ENCODE peak calls at places on chromosomes 6 and 20, in five cellular contexts. One of them, this sample, is unnamed.

GRCh38 chr6:32439708-32440214 is at the start of gene HLA-DRA:
- DNase-seq in GM12878: peak
- DNase-seq in H1: peak
- DNase-seq in K562: peak
- DNase-seq in HepG2: peak
- DNase-seq in this sample: peak

GRCh38 chr6:149233056-149233715 is 84.3 kb upstream of the TAB2 start:
- DNase-seq in GM12878: no peak
- DNase-seq in H1: no peak
- DNase-seq in K562: peak
- DNase-seq in HepG2: peak
- DNase-seq in this sample: no peak

GRCh38 chr6:13119549-13119948 is 208.8 kb downstream of the TBC1D7 start:
- DNase-seq in GM12878: no peak
- DNase-seq in H1: no peak
- DNase-seq in K562: no peak
- DNase-seq in HepG2: no peak
- DNase-seq in this sample: no peak

GRCh38 chr6:13472099-13472498 is 15.3 kb downstream of the GFOD1 start:
- DNase-seq in GM12878: no peak
- DNase-seq in H1: no peak
- DNase-seq in K562: no peak
- DNase-seq in HepG2: no peak
- DNase-seq in this sample: no peak

GRCh38 chr20:57618091-57618765 is 2.0 kb downstream of the ZBP1 start:
- DNase-seq in GM12878: no peak
- DNase-seq in H1: peak
- DNase-seq in K562: no peak
- DNase-seq in HepG2: no peak
- DNase-seq in this sample: no peak

GRCh38 chr6:20033697-20034407 is 178.4 kb downstream of the MBOAT1 start:
- DNase-seq in GM12878: no peak
- DNase-seq in H1: no peak
- DNase-seq in K562: no peak
- DNase-seq in HepG2: no peak
- DNase-seq in this sample: no peak

GRCh38 chr6:53437557-53438202 is 88.9 kb upstream of the ELOVL5 start:
- DNase-seq in GM12878: peak
- DNase-seq in H1: no peak
- DNase-seq in K562: peak
- DNase-seq in HepG2: peak
- DNase-seq in this sample: peak

GRCh38 chr6:31328355-31328960 is 28.5 kb downstream of the HLA-B start:
- DNase-seq in GM12878: no peak
- DNase-seq in H1: no peak
- DNase-seq in K562: no peak
- DNase-seq in HepG2: no peak
- DNase-seq in this sample: peak

GRCh38 chr6:40328376-40328987 is 258.7 kb downstream of the LRFN2 start:
- DNase-seq in GM12878: no peak
- DNase-seq in H1: peak
- DNase-seq in K562: peak
- DNase-seq in HepG2: no peak
- DNase-seq in this sample: peak

GRCh38 chr6:160092602-160093001 is 29.0 kb upstream of the SLC22A1 start:
- DNase-seq in GM12878: no peak
- DNase-seq in H1: no peak
- DNase-seq in K562: no peak
- DNase-seq in HepG2: no peak
- DNase-seq in this sample: no peak

GRCh38 chr6:133837801-133838349 is 51.0 kb upstream of the TCF21 start:
- DNase-seq in GM12878: no peak
- DNase-seq in H1: peak
- DNase-seq in K562: peak
- DNase-seq in HepG2: peak
- DNase-seq in this sample: peak

GRCh38 chr6:38015341-38015740 is 195.8 kb downstream of the ZFAND3 start:
- DNase-seq in GM12878: no peak
- DNase-seq in H1: no peak
- DNase-seq in K562: no peak
- DNase-seq in HepG2: no peak
- DNase-seq in this sample: no peak

GRCh38 chr20:5539656-5540055 is 210.5 kb upstream of the SHLD1 start:
- DNase-seq in GM12878: no peak
- DNase-seq in H1: no peak
- DNase-seq in K562: no peak
- DNase-seq in HepG2: no peak
- DNase-seq in this sample: no peak

GRCh38 chr20:11810316-11811130 is 107.2 kb upstream of the BTBD3 start:
- DNase-seq in GM12878: no peak
- DNase-seq in H1: no peak
- DNase-seq in K562: no peak
- DNase-seq in HepG2: no peak
- DNase-seq in this sample: no peak

GRCh38 chr6:143536461-143536865 is 24.9 kb upstream of the FUCA2 start:
- DNase-seq in GM12878: no peak
- DNase-seq in H1: peak
- DNase-seq in K562: no peak
- DNase-seq in HepG2: no peak
- DNase-seq in this sample: peak

GRCh38 chr6:111663692-111664564 is 58.2 kb upstream of the TRAF3IP2 start:
- DNase-seq in GM12878: no peak
- DNase-seq in H1: peak
- DNase-seq in K562: peak
- DNase-seq in HepG2: no peak
- DNase-seq in this sample: peak

GRCh38 chr20:61799928-61800327 is 265.8 kb downstream of the TAF4 start:
- DNase-seq in GM12878: no peak
- DNase-seq in H1: no peak
- DNase-seq in K562: no peak
- DNase-seq in HepG2: no peak
- DNase-seq in this sample: no peak

GRCh38 chr20:62618622-62619529 is 23.4 kb upstream of the SLCO4A1 start:
- DNase-seq in GM12878: no peak
- DNase-seq in H1: no peak
- DNase-seq in K562: no peak
- DNase-seq in HepG2: no peak
- DNase-seq in this sample: peak

GRCh38 chr6:158801655-158802294 is 17.4 kb downstream of the EZR start:
- DNase-seq in GM12878: no peak
- DNase-seq in H1: no peak
- DNase-seq in K562: no peak
- DNase-seq in HepG2: no peak
- DNase-seq in this sample: no peak

GRCh38 chr6:15551798-15552197 is 111.0 kb downstream of the DTNBP1 start:
- DNase-seq in GM12878: no peak
- DNase-seq in H1: no peak
- DNase-seq in K562: no peak
- DNase-seq in HepG2: no peak
- DNase-seq in this sample: no peak

GRCh38 chr6:76972463-76972862 is 490.8 kb downstream of the HTR1B start:
- DNase-seq in GM12878: no peak
- DNase-seq in H1: no peak
- DNase-seq in K562: no peak
- DNase-seq in HepG2: no peak
- DNase-seq in this sample: no peak

GRCh38 chr6:149459761-149460160 is 25.1 kb downstream of the ZC3H12D start:
- DNase-seq in GM12878: no peak
- DNase-seq in H1: no peak
- DNase-seq in K562: no peak
- DNase-seq in HepG2: no peak
- DNase-seq in this sample: no peak

GRCh38 chr6:154882107-154882506 is 113.0 kb upstream of the TIAM2 start:
- DNase-seq in GM12878: no peak
- DNase-seq in H1: no peak
- DNase-seq in K562: no peak
- DNase-seq in HepG2: no peak
- DNase-seq in this sample: no peak

GRCh38 chr20:23061713-23062561 is 12.5 kb upstream of the THBD start:
- DNase-seq in GM12878: no peak
- DNase-seq in H1: peak
- DNase-seq in K562: no peak
- DNase-seq in HepG2: peak
- DNase-seq in this sample: peak

GRCh38 chr6:120608826-120609225 is 725.5 kb downstream of the TBC1D32 start:
- DNase-seq in GM12878: no peak
- DNase-seq in H1: no peak
- DNase-seq in K562: no peak
- DNase-seq in HepG2: peak
- DNase-seq in this sample: no peak

GRCh38 chr6:156885562-156885961 is 108.4 kb downstream of the ARID1B start:
- DNase-seq in GM12878: no peak
- DNase-seq in H1: no peak
- DNase-seq in K562: no peak
- DNase-seq in HepG2: no peak
- DNase-seq in this sample: no peak

GRCh38 chr6:73121421-73121993 is 103.8 kb downstream of the KHDC1L start:
- DNase-seq in GM12878: no peak
- DNase-seq in H1: no peak
- DNase-seq in K562: no peak
- DNase-seq in HepG2: no peak
- DNase-seq in this sample: peak
- TF ChIP-seq CREB1 in GM12878: no peak
- TF ChIP-seq CREB1 in H1: no peak
- TF ChIP-seq CREB1 in K562: no peak
- TF ChIP-seq CREB1 in HepG2: no peak
- TF ChIP-seq CREB1 in this sample: no peak

DNA sequence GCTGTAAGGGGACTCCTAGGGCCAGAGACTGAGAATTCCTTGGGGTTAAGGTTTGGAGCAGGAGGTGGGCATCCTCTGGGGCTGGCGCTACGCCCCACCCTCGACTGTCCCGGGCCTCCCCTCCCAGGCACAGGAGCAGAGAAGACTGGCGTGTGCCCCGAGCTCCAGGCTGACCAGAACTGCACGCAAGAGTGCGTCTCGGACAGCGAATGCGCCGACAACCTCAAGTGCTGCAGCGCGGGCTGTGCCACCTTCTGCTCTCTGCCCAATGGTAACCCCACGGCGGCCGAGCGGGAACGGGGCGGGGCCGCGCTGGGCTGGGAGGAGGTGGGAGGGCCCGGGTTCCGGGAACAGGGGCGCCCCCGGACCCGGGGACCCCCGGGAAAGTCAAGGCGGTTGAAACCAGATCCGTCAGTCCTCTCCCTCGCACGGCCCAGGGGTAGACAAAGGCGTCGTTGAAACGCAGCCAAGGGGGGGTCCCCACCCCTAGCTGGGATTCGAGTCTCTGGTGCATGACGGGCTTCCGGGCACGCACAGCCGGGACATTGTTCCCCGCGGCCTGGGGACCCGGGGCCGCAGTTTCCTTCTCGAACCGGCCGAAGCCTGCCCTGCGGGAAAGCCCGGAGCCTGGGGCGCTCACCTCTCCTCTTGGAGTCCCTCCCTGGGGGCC is 844 bp downstream of the WFDC2 start:
- DNase-seq in GM12878: no peak
- DNase-seq in H1: peak
- DNase-seq in K562: no peak
- DNase-seq in HepG2: no peak
- DNase-seq in this sample: peak
- H3K27ac ChIP-seq in GM12878: no peak
- H3K27ac ChIP-seq in H1: peak
- H3K27ac ChIP-seq in K562: no peak
- H3K27ac ChIP-seq in HepG2: no peak
- H3K27ac ChIP-seq in this sample: peak

DNA sequence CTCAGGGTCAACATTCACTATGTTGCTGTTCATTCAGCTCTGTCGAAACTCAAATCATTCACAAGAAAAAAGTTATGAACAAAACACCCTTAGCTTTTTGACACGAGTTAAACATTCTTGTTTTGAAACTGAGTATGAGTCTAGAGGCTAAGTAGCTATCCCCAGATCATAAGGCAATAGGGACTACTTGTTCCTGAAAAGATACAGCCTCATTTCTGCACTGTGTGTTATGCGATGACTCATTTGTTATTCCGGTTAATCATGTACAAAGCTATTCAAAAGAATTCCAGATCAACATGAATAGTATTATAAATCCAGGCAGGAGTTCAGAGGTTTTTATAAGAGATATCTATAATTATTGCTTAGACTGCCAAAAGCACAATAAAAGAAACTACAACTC is 908.0 kb downstream of the QKI start:
- DNase-seq in GM12878: no peak
- DNase-seq in H1: no peak
- DNase-seq in K562: no peak
- DNase-seq in HepG2: no peak
- DNase-seq in this sample: no peak
- TF ChIP-seq CREB1 in GM12878: no peak
- TF ChIP-seq CREB1 in H1: no peak
- TF ChIP-seq CREB1 in K562: no peak
- TF ChIP-seq CREB1 in HepG2: no peak
- TF ChIP-seq CREB1 in this sample: no peak

GRCh38 chr6:52162940-52163908 is 23.0 kb upstream of the IL17A start:
- DNase-seq in GM12878: no peak
- DNase-seq in H1: no peak
- DNase-seq in K562: no peak
- DNase-seq in HepG2: peak
- DNase-seq in this sample: peak

GRCh38 chr6:52167272-52167671 is 18.9 kb upstream of the IL17A start:
- DNase-seq in GM12878: no peak
- DNase-seq in H1: no peak
- DNase-seq in K562: no peak
- DNase-seq in HepG2: no peak
- DNase-seq in this sample: no peak

GRCh38 chr6:52161689-52162438 is 24.3 kb upstream of the IL17A start:
- DNase-seq in GM12878: no peak
- DNase-seq in H1: no peak
- DNase-seq in K562: no peak
- DNase-seq in HepG2: no peak
- DNase-seq in this sample: no peak

GRCh38 chr6:52160468-52161104 is 25.6 kb upstream of the IL17A start:
- DNase-seq in GM12878: no peak
- DNase-seq in H1: no peak
- DNase-seq in K562: no peak
- DNase-seq in HepG2: no peak
- DNase-seq in this sample: no peak

DNA sequence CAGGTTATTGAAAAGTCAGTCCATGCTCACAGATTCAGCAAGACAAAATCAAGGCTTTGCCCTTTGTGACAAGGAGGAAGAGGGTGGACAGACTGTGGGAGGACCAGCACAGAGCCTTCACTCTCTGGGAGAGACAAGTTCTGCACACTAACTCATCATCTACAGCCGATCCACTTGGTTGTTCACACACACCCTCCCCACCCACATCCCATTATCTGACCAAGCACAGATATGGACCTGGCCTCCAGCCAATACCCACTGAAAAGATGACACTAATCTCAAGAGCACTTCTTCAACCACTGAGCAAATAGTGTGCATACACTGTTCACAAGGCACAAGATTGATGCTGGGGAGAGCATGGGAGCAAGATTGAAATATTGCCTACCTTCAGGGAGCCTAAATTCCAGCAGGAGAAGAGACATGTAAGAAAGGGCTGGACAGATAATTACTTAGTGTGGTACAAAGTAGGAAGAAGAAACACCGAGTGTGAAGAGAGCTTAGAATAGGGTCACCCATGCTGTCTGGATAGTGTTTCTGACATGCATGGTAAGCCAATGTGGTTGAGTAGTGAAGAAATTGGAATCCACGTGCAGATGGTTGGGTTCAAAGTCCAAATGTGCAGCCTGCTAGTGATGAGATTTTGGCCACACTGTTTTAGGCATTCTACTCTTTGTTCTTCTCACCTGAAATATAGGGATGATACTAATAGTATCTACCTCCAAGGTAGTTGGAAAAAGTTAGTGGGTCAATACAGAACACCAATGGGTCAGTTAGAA is 21.7 kb upstream of the IL17A start:
- DNase-seq in GM12878: no peak
- DNase-seq in H1: no peak
- DNase-seq in K562: no peak
- DNase-seq in HepG2: no peak
- DNase-seq in this sample: no peak
- H3K27ac ChIP-seq in GM12878: no peak
- H3K27ac ChIP-seq in H1: no peak
- H3K27ac ChIP-seq in K562: no peak
- H3K27ac ChIP-seq in HepG2: no peak
- H3K27ac ChIP-seq in this sample: no peak